ENCODE peak calls at places on chromosome 12, in seven cellular contexts. Q is tibial nerve, G is left ventricle myocardium inferior, I is neural progenitor cell, L is right cardiac atrium, K is heart left ventricle, F is heart right ventricle. R is an unnamed sample. For H3K4me1, the result is how much of the 10 kb centered on the place peaks cover.

GRCh38 chr12:108896817-108897216 is 16.9 kb downstream of the DAO start:
- DNase-seq in Q (no peak), G (no peak), I (no peak), L (no peak), K (no peak), F (no peak), R (no peak)

GRCh38 chr12:48883305-48884171 is 17.9 kb upstream of the RND1 start:
- DNase-seq in Q (no peak), G (no peak), I (peak), L (no peak), K (no peak), F (no peak), R (peak)

GRCh38 chr12:138898-139534 is 72.4 kb downstream of the IQSEC3 start:
- DNase-seq in Q (no peak), G (peak), I (peak), L (peak), K (peak), F (peak), R (peak)

GRCh38 chr12:60072911-60073310 is 477.1 kb downstream of the SLC16A7 start:
- DNase-seq in Q (no peak), G (no peak), I (no peak), L (no peak), K (no peak), F (no peak), R (peak)

GRCh38 chr12:92110083-92110640 is 35.5 kb downstream of the BTG1 start:
- DNase-seq in Q (no peak), G (no peak), I (no peak), L (no peak), K (no peak), F (no peak), R (peak)

GRCh38 chr12:30578426-30578825 is 117.2 kb downstream of the IPO8 start:
- DNase-seq in Q (no peak), G (no peak), I (no peak), L (no peak), K (no peak), F (no peak), R (no peak)

GRCh38 chr12:53820503-53820902 is 68.7 kb upstream of the CISTR start:
- DNase-seq in Q (no peak), G (no peak), I (no peak), L (no peak), K (no peak), F (no peak), R (peak)

GRCh38 chr12:93025145-93026103 is 96.3 kb upstream of the EEA1 start:
- DNase-seq in Q (no peak), G (no peak), I (peak), L (no peak), K (no peak), F (peak), R (peak)

GRCh38 chr12:16884056-16884455 is 278.1 kb upstream of the LMO3 start:
- DNase-seq in Q (no peak), G (no peak), I (no peak), L (no peak), K (no peak), F (no peak), R (no peak)

GRCh38 chr12:63915105-63915830 is 70.8 kb downstream of the SRGAP1 start:
- DNase-seq in Q (no peak), G (no peak), I (no peak), L (no peak), K (no peak), F (no peak), R (peak)

GRCh38 chr12:14602128-14602527 is 34.4 kb upstream of the PLBD1 start:
- DNase-seq in Q (no peak), G (no peak), I (no peak), L (no peak), K (no peak), F (no peak), R (no peak)

GRCh38 chr12:56151672-56152131 is 685 bp upstream of the MYL6B start:
- DNase-seq in Q (no peak), G (no peak), I (peak), L (no peak), K (no peak), F (no peak), R (peak)

GRCh38 chr12:6158263-6158662 is 33.8 kb upstream of the VWF start:
- DNase-seq in Q (no peak), G (no peak), I (no peak), L (peak), K (no peak), F (no peak), R (no peak)

GRCh38 chr12:115024531-115024930 is 340.6 kb upstream of the TBX3 start:
- DNase-seq in Q (no peak), G (no peak), I (no peak), L (no peak), K (no peak), F (no peak), R (no peak)

GRCh38 chr12:127720334-127720733 is 546.6 kb upstream of the TMEM132C start:
- DNase-seq in Q (no peak), G (no peak), I (no peak), L (no peak), K (no peak), F (no peak), R (no peak)
- H3K4me3 ChIP-seq in Q (no peak), G (no peak), I (no peak), L (no peak), K (no peak), F (no peak), R (no peak)

DNA sequence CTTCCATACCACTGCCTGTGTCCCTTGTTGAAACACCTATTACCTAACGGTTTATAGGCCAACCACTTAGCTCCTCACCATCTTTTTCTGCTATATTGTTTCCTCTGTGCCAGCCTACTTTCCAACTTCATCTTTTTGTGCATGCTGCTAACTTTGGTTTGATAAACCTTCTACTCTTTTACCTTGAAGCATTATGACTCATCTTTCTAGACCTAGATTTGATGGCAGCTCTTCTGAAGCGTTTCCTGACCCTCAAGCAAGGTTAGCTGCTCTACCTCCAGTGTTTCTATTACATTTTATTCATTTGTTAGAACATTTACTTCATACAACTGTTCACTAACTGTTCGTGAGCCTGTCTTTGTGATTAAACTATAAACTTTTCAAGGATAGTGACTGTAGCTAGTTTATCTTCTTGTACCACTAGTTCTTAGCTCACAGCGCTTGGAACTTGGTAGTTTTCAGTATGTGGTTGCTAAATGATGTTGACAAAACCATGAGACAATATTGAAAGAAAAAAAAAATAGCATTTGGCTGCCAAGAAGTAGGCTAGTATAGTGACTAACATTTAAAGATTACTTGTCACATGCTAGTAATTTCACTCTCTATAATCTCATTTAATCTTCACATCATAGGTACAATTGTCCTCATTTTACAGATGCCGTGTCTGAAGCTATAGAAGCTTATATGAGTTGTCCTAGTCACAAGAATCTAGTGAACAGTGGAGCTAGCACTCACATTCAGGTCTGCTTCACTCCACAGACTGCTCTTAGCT is 79.5 kb downstream of the APAF1 start:
- DNase-seq in Q (no peak), G (no peak), I (no peak), L (no peak), K (no peak), F (no peak), R (no peak)
- H3K27ac ChIP-seq in Q (no peak), G (no peak), I (no peak), L (no peak), K (no peak), F (no peak), R (no peak)

GRCh38 chr12:58011676-58012075 is 70.3 kb downstream of the ATP23 start:
- DNase-seq in Q (no peak), G (no peak), I (no peak), L (no peak), K (no peak), F (no peak), R (no peak)
- H3K4me1 ChIP-seq in Q (under half), G (under half), I (under half), L (under half), K (under half), F (under half), R (under half)

GRCh38 chr12:94276725-94277124 is 128.3 kb downstream of the PLXNC1 start:
- DNase-seq in Q (no peak), G (no peak), I (no peak), L (no peak), K (no peak), F (no peak), R (no peak)
- H3K4me3 ChIP-seq in Q (no peak), G (no peak), I (no peak), L (no peak), K (no peak), F (no peak), R (no peak)